ENCODE peak calls at places on chromosome 1, in six cellular contexts. U is activated CD4-positive, CD25-positive, alpha-beta regulatory T cell treated with anti-CD3 and anti-CD28 coated beads, Interleukin-2, amount 50 U/mL, for 72 hours; K is HCT116; I is stimulated activated CD4-positive, alpha-beta T cell treated with anti-CD3 and anti-CD28 coated beads, TNF-alpha, amount 100 ng/mL, for 1 hour; H is GDM1; E is M059J. T is an unnamed sample.

GRCh38 chr1:110963666-110964399 is at the start of gene LRIF1:
- DNase-seq in K (peak; percentile 95), I (peak; percentile 98), U (peak; percentile 100), H (peak; percentile 96), E (peak; percentile 100), T (peak; percentile 100)

GRCh38 chr1:25661043-25661807 is 44.6 kb downstream of the MAN1C1 start:
- DNase-seq in E (no peak), I (no peak), K (no peak), H (no peak), U (no peak), T (no peak)

GRCh38 chr1:8663915-8664331 is 153.5 kb downstream of the RERE start:
- DNase-seq in H (no peak), I (no peak), K (no peak), U (no peak), E (peak; percentile 32), T (no peak)

GRCh38 chr1:154819628-154820590 is 50.2 kb downstream of the KCNN3 start:
- DNase-seq in K (peak; percentile 26), I (no peak), H (peak; percentile 40), E (peak; percentile 26), U (no peak), T (no peak)

GRCh38 chr1:161311595-161312181 is 1.9 kb upstream of the MPZ start:
- DNase-seq in I (no peak), K (no peak), U (no peak), H (no peak), E (no peak), T (no peak)

GRCh38 chr1:10065344-10065685 is 32.6 kb downstream of the UBE4B start:
- DNase-seq in I (no peak), K (no peak), H (no peak), U (no peak), E (no peak), T (no peak)

GRCh38 chr1:111621050-111621449 is 1.5 kb downstream of the RAP1A start:
- DNase-seq in I (no peak), H (no peak), U (no peak), E (peak; percentile 11), K (no peak), T (peak; percentile 35)

GRCh38 chr1:240188139-240188538 is 96.5 kb downstream of the FMN2 start:
- DNase-seq in H (no peak), E (no peak), I (no peak), K (no peak), U (no peak), T (no peak)

T was measured in CD8-positive, alpha-beta memory T cell.